ENCODE peak calls at places on chromosomes 5 and 9, in six cellular contexts. One of them, this sample, is unnamed.

GRCh38 chr9:118459832-118460425 is 755.7 kb downstream of the TLR4 start:
- DNase-seq in Calu3: no peak
- DNase-seq in ovary: no peak
- DNase-seq in hypothalamus: no peak
- DNase-seq in HEK293T: no peak
- DNase-seq in AG08395: no peak
- DNase-seq in this sample: no peak

GRCh38 chr5:132012385-132013005 is 1.0 kb upstream of the ACSL6 start:
- DNase-seq in Calu3: no peak
- DNase-seq in ovary: no peak
- DNase-seq in hypothalamus: no peak
- DNase-seq in HEK293T: peak
- DNase-seq in AG08395: peak
- DNase-seq in this sample: no peak

GRCh38 chr9:133125706-133126696 is 5.0 kb upstream of the RALGDS start:
- DNase-seq in Calu3: no peak
- DNase-seq in ovary: peak
- DNase-seq in hypothalamus: no peak
- DNase-seq in HEK293T: no peak
- DNase-seq in AG08395: peak
- DNase-seq in this sample: no peak

GRCh38 chr5:170159101-170159698 is 53.5 kb downstream of the FOXI1 start:
- DNase-seq in Calu3: no peak
- DNase-seq in ovary: no peak
- DNase-seq in hypothalamus: no peak
- DNase-seq in HEK293T: no peak
- DNase-seq in AG08395: peak
- DNase-seq in this sample: no peak

GRCh38 chr5:151905639-151906038 is 19.0 kb downstream of the GLRA1 start:
- DNase-seq in Calu3: no peak
- DNase-seq in ovary: no peak
- DNase-seq in hypothalamus: no peak
- DNase-seq in HEK293T: no peak
- DNase-seq in AG08395: no peak
- DNase-seq in this sample: peak

GRCh38 chr5:26622947-26623346 is 415.4 kb downstream of the CDH9 start:
- DNase-seq in Calu3: no peak
- DNase-seq in ovary: no peak
- DNase-seq in hypothalamus: no peak
- DNase-seq in HEK293T: no peak
- DNase-seq in AG08395: no peak
- DNase-seq in this sample: no peak

GRCh38 chr5:60339691-60340191 is 360.2 kb downstream of the DEPDC1B start:
- DNase-seq in Calu3: no peak
- DNase-seq in ovary: peak
- DNase-seq in hypothalamus: peak
- DNase-seq in HEK293T: no peak
- DNase-seq in AG08395: peak
- DNase-seq in this sample: no peak

GRCh38 chr5:14594378-14595074 is 12.9 kb downstream of the OTULINL start:
- DNase-seq in Calu3: no peak
- DNase-seq in ovary: no peak
- DNase-seq in hypothalamus: no peak
- DNase-seq in HEK293T: no peak
- DNase-seq in AG08395: no peak
- DNase-seq in this sample: no peak

GRCh38 chr5:111469905-111470304 is 42.4 kb downstream of the STARD4 start:
- DNase-seq in Calu3: no peak
- DNase-seq in ovary: no peak
- DNase-seq in hypothalamus: no peak
- DNase-seq in HEK293T: no peak
- DNase-seq in AG08395: no peak
- DNase-seq in this sample: no peak

GRCh38 chr5:68383888-68384310 is 168.3 kb downstream of the PIK3R1 start:
- DNase-seq in Calu3: peak
- DNase-seq in ovary: no peak
- DNase-seq in hypothalamus: no peak
- DNase-seq in HEK293T: no peak
- DNase-seq in AG08395: no peak
- DNase-seq in this sample: no peak

GRCh38 chr9:131476777-131477345 is 25.9 kb upstream of the POMT1 start:
- DNase-seq in Calu3: no peak
- DNase-seq in ovary: no peak
- DNase-seq in hypothalamus: no peak
- DNase-seq in HEK293T: no peak
- DNase-seq in AG08395: no peak
- DNase-seq in this sample: no peak

GRCh38 chr5:78449103-78449502 is 88.7 kb downstream of the SCAMP1 start:
- DNase-seq in Calu3: no peak
- DNase-seq in ovary: no peak
- DNase-seq in hypothalamus: no peak
- DNase-seq in HEK293T: no peak
- DNase-seq in AG08395: no peak
- DNase-seq in this sample: no peak

GRCh38 chr5:142499591-142500384 is 175.0 kb upstream of the SPRY4 start:
- DNase-seq in Calu3: peak
- DNase-seq in ovary: no peak
- DNase-seq in hypothalamus: no peak
- DNase-seq in HEK293T: no peak
- DNase-seq in AG08395: no peak
- DNase-seq in this sample: no peak